ENCODE peak calls at places on chromosomes 2 and 18, in seven cellular contexts. Y is neural progenitor cell, M is GM23248, W is SK-N-SH, S is colonic mucosa, L is endodermal cell, B is IMR-90. C is an unnamed sample.

GRCh38 chr2:191069606-191070005 is 55.6 kb upstream of the STAT1 start:
- DNase-seq in Y (no peak), M (no peak), W (no peak), S (no peak), L (no peak), B (no peak), C (no peak)

GRCh38 chr2:42921721-42922120 is 129.3 kb upstream of the HAAO start:
- DNase-seq in Y (no peak), M (peak; percentile 26), W (no peak), S (no peak), L (no peak), B (no peak), C (no peak)

GRCh38 chr18:64119916-64120315 is 29.0 kb downstream of the LINC00305 start:
- DNase-seq in Y (no peak), M (peak; percentile 12), W (no peak), S (no peak), L (no peak), B (no peak), C (peak; percentile 29)

GRCh38 chr2:151862688-151863087 is 34.5 kb upstream of the ARL5A start:
- DNase-seq in Y (no peak), M (no peak), W (no peak), S (no peak), L (no peak), B (no peak), C (no peak)

GRCh38 chr2:1809726-1810125 is 65.4 kb upstream of the PXDN start:
- DNase-seq in Y (no peak), M (no peak), W (no peak), S (no peak), L (no peak), B (no peak), C (no peak)

GRCh38 chr2:237291138-237291792 is 122.7 kb downstream of the COL6A3 start:
- DNase-seq in Y (no peak), M (peak; percentile 97), W (peak; percentile 87), S (peak; percentile 92), L (no peak), B (peak; percentile 98), C (peak; percentile 98)

GRCh38 chr2:240777416-240778212 is 42.4 kb downstream of the KIF1A start:
- DNase-seq in Y (no peak), M (no peak), W (no peak), S (no peak), L (no peak), B (no peak), C (no peak)

GRCh38 chr2:102033028-102033749 is 41.4 kb downstream of the IL1R2 start:
- DNase-seq in Y (no peak), M (peak; percentile 53), W (no peak), S (peak; percentile 46), L (no peak), B (peak; percentile 79), C (peak; percentile 7)

GRCh38 chr2:5453648-5454390 is 238.4 kb upstream of the SOX11 start:
- DNase-seq in Y (no peak), M (no peak), W (no peak), S (no peak), L (peak; percentile 56), B (peak; percentile 31), C (no peak)

GRCh38 chr18:62682396-62682795 is 32.9 kb upstream of the PHLPP1 start:
- DNase-seq in Y (peak; percentile 10), M (no peak), W (no peak), S (no peak), L (no peak), B (no peak), C (no peak)

GRCh38 chr2:48711343-48711742 is 44.2 kb downstream of the LHCGR start:
- DNase-seq in Y (no peak), M (peak; percentile 36), W (no peak), S (no peak), L (no peak), B (peak; percentile 41), C (no peak)

GRCh38 chr2:69216535-69217332 is 170.3 kb downstream of the GFPT1 start:
- DNase-seq in Y (no peak), M (peak; percentile 42), W (peak; percentile 72), S (no peak), L (no peak), B (peak; percentile 85), C (no peak)

GRCh38 chr2:206531996-206532543 is 88.7 kb downstream of the ADAM23 start:
- DNase-seq in Y (no peak), M (peak; percentile 23), W (no peak), S (no peak), L (no peak), B (peak; percentile 29), C (no peak)

GRCh38 chr2:111162718-111163331 is 42.1 kb downstream of the BCL2L11 start:
- DNase-seq in Y (no peak), M (no peak), W (peak; percentile 59), S (no peak), L (peak; percentile 30), B (peak; percentile 43), C (no peak)

GRCh38 chr18:54184836-54185235 is 39.6 kb downstream of the MBD2 start:
- DNase-seq in Y (no peak), M (no peak), W (no peak), S (no peak), L (no peak), B (no peak), C (no peak)

GRCh38 chr18:39622431-39622830 is 2056.8 kb upstream of the CELF4 start:
- DNase-seq in Y (no peak), M (peak; percentile 8), W (no peak), S (no peak), L (no peak), B (no peak), C (no peak)

GRCh38 chr2:127675335-127676261 is at the start of gene LIMS2:
- DNase-seq in Y (peak; percentile 70), M (peak; percentile 86), W (peak; percentile 85), S (no peak), L (peak; percentile 82), B (peak; percentile 33), C (peak; percentile 58)

GRCh38 chr2:111100087-111100764 is 20.5 kb upstream of the BCL2L11 start:
- DNase-seq in Y (no peak), M (no peak), W (no peak), S (no peak), L (no peak), B (no peak), C (no peak)

GRCh38 chr2:99106905-99107304 is 34.6 kb upstream of the C2orf15 start:
- DNase-seq in Y (no peak), M (peak; percentile 30), W (no peak), S (no peak), L (no peak), B (no peak), C (peak; percentile 33)

GRCh38 chr2:2662037-2662846 is 331.2 kb upstream of the MYT1L start:
- DNase-seq in Y (no peak), M (peak; percentile 7), W (no peak), S (peak; percentile 23), L (no peak), B (peak; percentile 7), C (no peak)

GRCh38 chr18:12637393-12637792 is 20.5 kb downstream of the SPIRE1 start:
- DNase-seq in Y (no peak), M (peak; percentile 84), W (no peak), S (no peak), L (no peak), B (peak; percentile 49), C (peak; percentile 20)
- H3K9ac ChIP-seq in Y (no peak overlapping the region), M (peak overlapping the region; percentile 71), W (no peak overlapping the region), S (no peak overlapping the region), L (no peak overlapping the region), B (no peak overlapping the region), C (no peak overlapping the region)

GRCh38 chr2:37459095-37459981 is 114.9 kb downstream of the QPCT start:
- DNase-seq in Y (no peak), M (peak; percentile 83), W (peak; percentile 38), S (no peak), L (no peak), B (peak; percentile 89), C (peak; percentile 85)
- H3K4me1 ChIP-seq in Y (no peaks in the 10 kb centered on the region), M (peaks cover 60% of the 10 kb centered on the region), W (peaks cover 9% of the 10 kb centered on the region), S (no peaks in the 10 kb centered on the region), L (no peaks in the 10 kb centered on the region), B (peaks cover 30% of the 10 kb centered on the region), C (peaks cover 49% of the 10 kb centered on the region)

DNA sequence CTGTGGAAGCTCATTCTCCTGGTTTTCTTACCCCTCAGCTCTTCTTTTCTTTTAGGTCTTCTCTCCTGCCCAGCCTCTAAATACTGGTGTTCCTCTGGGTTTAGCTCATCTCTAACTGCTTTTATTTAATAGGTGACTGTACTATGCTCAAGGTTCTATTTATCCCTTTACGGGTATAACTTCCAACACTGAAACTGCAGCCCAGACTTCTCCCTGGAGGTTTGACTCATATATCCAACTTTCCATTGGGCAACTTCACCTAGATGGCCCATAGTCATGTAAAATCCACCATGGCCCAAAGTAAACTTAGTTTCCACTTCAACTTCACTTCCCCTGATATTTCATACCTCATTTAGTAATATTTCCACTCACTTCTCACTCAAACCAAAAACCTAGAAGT is 273.1 kb downstream of the PLCL1 start:
- DNase-seq in Y (no peak), M (peak; percentile 8), W (no peak), S (no peak), L (no peak), B (no peak), C (no peak)
- H3K9ac ChIP-seq in Y (no peak overlapping the region), M (no peak overlapping the region), W (no peak overlapping the region), S (no peak overlapping the region), L (no peak overlapping the region), B (no peak overlapping the region), C (no peak overlapping the region)

DNA sequence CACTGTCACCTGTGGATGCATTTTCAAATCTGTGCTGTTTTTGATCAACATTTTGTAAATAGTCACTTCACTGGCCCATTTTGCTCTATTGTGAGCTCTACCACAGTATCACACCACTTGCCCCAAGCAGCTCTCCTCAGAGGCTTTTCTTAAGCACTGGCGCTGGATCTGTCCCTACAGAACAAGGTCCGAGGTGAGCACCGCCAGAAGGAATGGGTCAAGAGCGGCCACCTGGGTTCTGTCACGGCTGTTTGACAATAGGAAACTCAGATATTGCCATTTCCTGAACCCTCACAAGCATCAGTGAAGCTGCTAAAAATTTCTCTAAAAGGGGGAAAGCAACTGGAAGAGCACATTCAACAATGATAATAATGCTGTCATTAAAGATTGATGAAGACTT is 513.9 kb downstream of the GALR1 start:
- DNase-seq in Y (peak; percentile 18), M (no peak), W (no peak), S (no peak), L (no peak), B (no peak), C (no peak)
- H3K4me1 ChIP-seq in Y (peaks cover 24% of the 10 kb centered on the region), M (no peaks in the 10 kb centered on the region), W (no peaks in the 10 kb centered on the region), S (no peaks in the 10 kb centered on the region), L (no peaks in the 10 kb centered on the region), B (no peaks in the 10 kb centered on the region), C (no peaks in the 10 kb centered on the region)

DNA sequence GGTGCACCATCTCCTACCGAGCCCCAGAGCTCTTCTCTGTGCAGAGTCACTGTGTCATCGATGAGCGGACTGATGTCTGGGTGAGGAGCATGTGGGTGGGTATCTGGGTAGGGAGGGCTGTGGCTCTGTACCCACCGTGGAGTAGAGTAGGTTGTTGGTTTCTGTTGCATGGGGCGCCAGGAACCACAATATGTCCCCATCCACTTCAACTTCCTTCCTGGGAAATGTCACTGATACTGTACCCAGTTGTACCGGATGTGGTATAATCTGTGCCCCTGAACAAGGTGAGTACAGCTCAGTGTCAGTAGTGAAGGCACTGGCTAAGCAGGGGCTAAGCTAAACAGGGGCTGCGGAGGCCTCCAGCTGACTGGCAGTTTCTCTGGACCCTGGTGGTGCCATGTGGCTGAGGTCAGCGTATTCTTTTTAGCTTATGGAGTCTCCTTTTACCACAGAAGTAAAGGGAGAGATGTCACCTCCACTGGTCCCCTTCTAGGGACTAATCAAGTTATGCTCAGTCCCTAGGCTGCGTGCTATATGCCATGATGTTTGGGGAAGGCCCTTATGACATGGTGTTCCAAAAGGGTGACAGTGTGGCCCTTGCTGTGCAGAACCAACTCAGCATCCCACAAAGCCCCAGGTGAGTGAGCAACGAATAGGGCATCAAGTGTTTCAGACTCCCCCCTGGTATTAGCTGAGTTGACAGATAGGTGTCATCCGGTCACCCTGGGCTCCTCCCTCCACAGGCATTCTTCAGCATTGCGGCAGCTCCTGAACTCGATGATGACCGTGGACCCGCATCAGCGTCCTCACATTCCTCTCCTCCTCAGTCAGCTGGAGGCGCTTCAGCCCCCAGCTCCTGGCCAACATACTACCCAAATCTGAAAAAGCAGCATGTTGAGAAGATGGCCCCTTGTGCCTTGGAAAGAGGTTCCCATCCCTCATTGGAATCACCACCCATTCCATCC is 2.7 kb downstream of the STK16 start:
- DNase-seq in Y (no peak), M (no peak), W (no peak), S (no peak), L (peak; percentile 69), B (no peak), C (no peak)
- H3K9ac ChIP-seq in Y (no peak overlapping the region), M (no peak overlapping the region), W (no peak overlapping the region), S (no peak overlapping the region), L (no peak overlapping the region), B (no peak overlapping the region), C (no peak overlapping the region)